ENCODE peak calls at places on chromosomes 13 and 19, in nine cellular contexts. V, I, Q, Y, D, C, R, H and W are unnamed samples.
A peak's percentile ranks its signal among the peaks of the same experiment; 100 is the strongest.

GRCh38 chr13:47332149-47332548 is 435.3 kb upstream of the HTR2A start:
- DNase-seq in V (no peak), I (peak; percentile 40), Q (no peak), Y (no peak), D (no peak), C (no peak), R (no peak), H (no peak), W (peak; percentile 19)

GRCh38 chr19:16588089-16588823 is 16.0 kb upstream of the SLC35E1 start:
- DNase-seq in V (no peak), I (peak; percentile 34), Q (no peak), Y (peak; percentile 34), D (no peak), C (no peak), R (no peak), H (no peak), W (no peak)

GRCh38 chr19:4896372-4896771 is 6.3 kb downstream of the ARRDC5 start:
- DNase-seq in V (peak; percentile 60), I (peak; percentile 12), Q (no peak), Y (no peak), D (no peak), C (no peak), R (peak; percentile 52), H (no peak), W (no peak)

GRCh38 chr13:65932587-65933239 is 1297.4 kb downstream of the PCDH9 start:
- DNase-seq in V (no peak), I (no peak), Q (no peak), Y (no peak), D (no peak), C (no peak), R (no peak), H (no peak), W (peak; percentile 38)

GRCh38 chr13:73757471-73758233 is 376.6 kb downstream of the KLF12 start:
- DNase-seq in V (no peak), I (peak; percentile 53), Q (no peak), Y (no peak), D (no peak), C (no peak), R (no peak), H (no peak), W (no peak)

GRCh38 chr19:10892256-10892655 is 20.9 kb downstream of the CARM1 start:
- DNase-seq in V (peak; percentile 76), I (no peak), Q (no peak), Y (peak; percentile 42), D (no peak), C (no peak), R (no peak), H (no peak), W (no peak)

GRCh38 chr19:19514215-19514633 is 1.1 kb downstream of the TSSK6 start:
- DNase-seq in V (peak; percentile 74), I (peak; percentile 33), Q (peak; percentile 84), Y (peak; percentile 93), D (peak; percentile 79), C (no peak), R (peak; percentile 80), H (peak; percentile 79), W (no peak)

GRCh38 chr13:26236306-26236705 is 14.2 kb upstream of the RNF6 start:
- DNase-seq in V (no peak), I (peak; percentile 35), Q (no peak), Y (no peak), D (no peak), C (no peak), R (no peak), H (no peak), W (no peak)

GRCh38 chr13:73168993-73169401 is 110.2 kb downstream of the KLF5 start:
- DNase-seq in V (no peak), I (peak; percentile 80), Q (no peak), Y (no peak), D (no peak), C (no peak), R (no peak), H (no peak), W (no peak)

GRCh38 chr19:19626516-19627441 is 1.2 kb downstream of the LPAR2 start:
- DNase-seq in V (no peak), I (no peak), Q (no peak), Y (no peak), D (no peak), C (no peak), R (no peak), H (no peak), W (no peak)

GRCh38 chr19:3374369-3375112 is 8.2 kb downstream of the NFIC start:
- DNase-seq in V (peak; percentile 87), I (no peak), Q (peak; percentile 71), Y (peak; percentile 73), D (peak; percentile 66), C (no peak), R (peak; percentile 91), H (peak; percentile 80), W (no peak)

GRCh38 chr19:17235618-17236413 is 9.8 kb downstream of the OCEL1 start:
- DNase-seq in V (peak; percentile 74), I (peak; percentile 68), Q (peak; percentile 76), Y (peak; percentile 77), D (peak; percentile 71), C (no peak), R (peak; percentile 76), H (no peak), W (no peak)

DNA sequence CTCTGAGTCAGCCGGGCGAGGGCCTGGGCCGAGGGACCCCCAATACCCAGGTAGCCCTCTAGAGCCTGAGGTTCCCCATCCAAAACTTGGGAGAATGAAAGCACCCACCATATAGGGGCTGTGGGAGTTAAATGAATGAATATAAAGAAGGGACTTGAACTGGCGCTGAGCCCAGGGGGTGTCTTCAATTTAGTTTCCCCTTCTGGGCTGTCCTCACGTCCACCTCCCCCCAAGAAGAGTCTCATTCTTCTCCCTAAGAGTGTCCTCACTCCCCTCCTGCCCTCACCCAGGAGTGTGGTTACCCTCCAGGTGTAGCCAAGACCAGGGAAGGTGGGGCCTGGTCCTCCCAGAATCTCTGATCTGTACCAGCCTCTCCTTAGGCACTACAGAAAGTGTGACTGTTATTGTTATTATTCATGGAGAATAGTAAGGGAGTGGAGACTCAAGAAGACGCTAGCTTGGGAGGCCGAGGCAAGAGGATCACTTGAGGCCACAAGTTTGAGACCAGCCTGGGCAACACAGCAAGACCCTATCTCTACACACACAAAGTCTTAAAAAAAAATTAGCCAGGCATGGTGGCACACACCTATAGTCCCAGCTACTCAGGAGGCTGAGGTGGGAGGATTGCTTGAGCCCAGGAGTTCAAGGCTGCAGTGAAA is 2.7 kb downstream of the CD79A start:
- DNase-seq in V (no peak), I (no peak), Q (no peak), Y (no peak), D (no peak), C (no peak), R (no peak), H (no peak), W (no peak)
- TF ChIP-seq CTCF in V (no peak), I (no peak), Q (no peak), Y (no peak), D (no peak), C (no peak), R (no peak), H (no peak), W (no peak)

DNA sequence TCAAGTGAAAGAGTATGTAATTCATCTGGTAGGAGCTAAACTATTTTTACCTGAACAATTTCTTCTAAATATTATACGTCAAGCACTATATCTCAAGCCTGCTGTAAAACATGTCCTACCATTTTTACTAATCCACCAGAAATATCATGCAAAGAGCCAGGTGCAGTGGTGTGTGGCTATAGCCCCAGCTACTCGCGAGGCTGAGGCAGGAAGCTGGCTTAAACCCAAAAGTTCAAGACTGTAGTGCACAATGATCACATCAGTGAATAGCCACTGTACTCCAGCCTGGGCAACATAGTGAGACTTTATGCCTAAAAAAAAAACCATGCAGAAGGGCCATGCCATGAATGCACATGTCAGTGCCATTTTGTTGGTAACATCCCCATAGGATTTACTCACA is 20.7 kb upstream of the CLN5 start:
- DNase-seq in V (no peak), I (no peak), Q (no peak), Y (no peak), D (no peak), C (no peak), R (no peak), H (no peak), W (no peak)
- H3K4me3 ChIP-seq in V (no peak overlapping the region), I (no peak overlapping the region), Q (no peak overlapping the region), Y (no peak overlapping the region), D (no peak overlapping the region), C (no peak overlapping the region), R (no peak overlapping the region), H (no peak overlapping the region), W (no peak overlapping the region)

GRCh38 chr19:1783354-1783753 is 28.7 kb downstream of the ATP8B3 start:
- DNase-seq in V (no peak), I (no peak), Q (no peak), Y (no peak), D (no peak), C (no peak), R (no peak), H (no peak), W (no peak)

GRCh38 chr19:1782501-1782900 is 29.2 kb downstream of the ONECUT3 start:
- DNase-seq in V (no peak), I (no peak), Q (no peak), Y (no peak), D (no peak), C (no peak), R (no peak), H (no peak), W (no peak)

GRCh38 chr19:1777149-1777548 is 23.8 kb downstream of the ONECUT3 start:
- DNase-seq in V (no peak), I (no peak), Q (no peak), Y (no peak), D (no peak), C (no peak), R (no peak), H (no peak), W (no peak)

GRCh38 chr19:1779604-1779973 is 26.3 kb downstream of the ONECUT3 start:
- DNase-seq in V (no peak), I (no peak), Q (no peak), Y (no peak), D (no peak), C (no peak), R (no peak), H (no peak), W (no peak)

DNA sequence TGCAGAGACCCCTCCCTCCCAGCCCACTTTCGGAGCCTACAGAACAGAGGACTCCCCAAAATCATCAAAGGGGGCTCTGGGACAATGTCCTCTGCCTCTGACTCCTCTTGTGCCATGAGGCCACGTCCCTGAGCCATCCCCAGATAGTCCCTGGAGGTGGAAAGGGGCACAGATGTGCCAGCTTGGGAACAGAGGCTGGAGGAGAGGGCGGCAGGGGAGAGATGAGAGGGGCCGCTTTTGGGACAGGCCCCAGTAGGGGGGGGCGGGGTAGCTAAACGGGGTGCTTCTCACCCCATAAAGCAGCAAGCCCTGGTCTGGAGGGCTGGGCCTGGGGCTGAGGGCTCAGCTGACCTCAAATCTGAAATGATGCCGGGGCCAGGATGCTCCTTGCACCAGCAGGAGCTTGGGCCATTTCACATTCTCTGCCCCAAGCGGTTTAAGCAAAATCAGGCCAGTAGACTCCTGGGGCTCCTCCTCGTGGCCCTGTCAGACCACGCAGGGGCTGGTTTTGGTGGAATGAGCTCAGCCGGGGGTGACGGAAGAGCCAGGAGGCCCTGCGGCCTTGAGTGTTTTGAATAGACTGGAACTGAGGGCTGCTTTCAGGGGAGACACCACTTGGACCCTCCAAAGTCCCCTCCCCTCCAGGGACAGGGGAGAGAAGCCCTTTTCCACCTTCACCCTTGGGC is 27.1 kb downstream of the ONECUT3 start:
- DNase-seq in V (no peak), I (no peak), Q (no peak), Y (no peak), D (no peak), C (no peak), R (no peak), H (no peak), W (no peak)
- H3K27me3 ChIP-seq in V (peaks cover 48% of the 10 kb centered on the region), I (peaks cover 40% of the 10 kb centered on the region), Q (peaks cover 98% of the 10 kb centered on the region), Y (peaks cover 83% of the 10 kb centered on the region), D (peaks cover 2% of the 10 kb centered on the region), C (peaks cover 23% of the 10 kb centered on the region), R (peaks cover 25% of the 10 kb centered on the region), H (peaks cover 27% of the 10 kb centered on the region), W (peaks cover 28% of the 10 kb centered on the region)

GRCh38 chr13:84870190-84870589 is 929.0 kb downstream of the SLITRK6 start:
- DNase-seq in V (no peak), I (no peak), Q (no peak), Y (no peak), D (no peak), C (no peak), R (no peak), H (no peak), W (no peak)
- TF ChIP-seq CTCF in V (no peak), I (no peak), Q (peak; percentile 20), Y (no peak), D (no peak), C (no peak), R (no peak), H (no peak), W (peak; percentile 14)